ENCODE peak calls at places on chromosome 19, in nine cellular contexts. N is ascending aorta; V is lower lobe of right lung; I is tibial nerve; J is CD8-positive, alpha-beta memory T cell; W is SK-N-SH; H is breast epithelium; E is body of pancreas; O is psoas muscle. Q is an unnamed sample. For H3K36me3, the result is how much of the 10 kb centered on the place peaks cover.

GRCh38 chr19:1509589-1510441 is 3.0 kb downstream of the ADAMTSL5 start:
- DNase-seq in N (no peak), V (no peak), I (no peak), J (no peak), W (no peak), H (no peak), E (no peak), O (no peak), Q (no peak)

GRCh38 chr19:18541992-18542935 is 1.1 kb downstream of the FKBP8 start:
- DNase-seq in N (no peak), V (no peak), I (no peak), J (no peak), W (no peak), H (no peak), E (no peak), O (no peak), Q (no peak)

GRCh38 chr19:56748443-56748842 is 76.9 kb upstream of the ZNF835 start:
- DNase-seq in N (no peak), V (no peak), I (no peak), J (no peak), W (peak), H (no peak), E (peak), O (no peak), Q (no peak)

GRCh38 chr19:11496391-11497163 is 9.1 kb downstream of the ZNF653 start:
- DNase-seq in N (peak), V (peak), I (peak), J (peak), W (peak), H (no peak), E (peak), O (peak), Q (peak)

GRCh38 chr19:2550431-2551171 is 74.7 kb downstream of the GADD45B start:
- DNase-seq in N (no peak), V (peak), I (no peak), J (no peak), W (peak), H (no peak), E (no peak), O (peak), Q (no peak)

GRCh38 chr19:12668346-12668745 is 1.7 kb downstream of the WDR83 start:
- DNase-seq in N (no peak), V (no peak), I (no peak), J (no peak), W (no peak), H (no peak), E (no peak), O (no peak), Q (no peak)

GRCh38 chr19:56617531-56617930 is 22.4 kb downstream of the ZNF71 start:
- DNase-seq in N (no peak), V (no peak), I (no peak), J (no peak), W (no peak), H (no peak), E (no peak), O (no peak), Q (no peak)

GRCh38 chr19:8569066-8569761 is 8.0 kb downstream of the MYO1F start:
- DNase-seq in N (peak), V (peak), I (no peak), J (peak), W (no peak), H (no peak), E (peak), O (no peak), Q (peak)

GRCh38 chr19:16274466-16274865 is 50.2 kb upstream of the KLF2 start:
- DNase-seq in N (no peak), V (no peak), I (no peak), J (no peak), W (no peak), H (no peak), E (no peak), O (peak), Q (no peak)

GRCh38 chr19:1324792-1325567 is 39.3 kb downstream of the EFNA2 start:
- DNase-seq in N (peak), V (peak), I (peak), J (peak), W (peak), H (peak), E (peak), O (peak), Q (peak)

GRCh38 chr19:47486900-47487299 is 2.9 kb upstream of the KPTN start:
- DNase-seq in N (no peak), V (no peak), I (no peak), J (no peak), W (no peak), H (no peak), E (no peak), O (peak), Q (no peak)

GRCh38 chr19:52871466-52871865 is 14.0 kb upstream of the ZNF468 start:
- DNase-seq in N (no peak), V (no peak), I (no peak), J (no peak), W (no peak), H (no peak), E (no peak), O (no peak), Q (no peak)

GRCh38 chr19:292281-292884 is 1.2 kb upstream of the PLPP2 start:
- DNase-seq in N (no peak), V (no peak), I (no peak), J (no peak), W (peak), H (no peak), E (no peak), O (peak), Q (no peak)

GRCh38 chr19:47661571-47661970 is 51.7 kb upstream of the EHD2 start:
- DNase-seq in N (no peak), V (no peak), I (no peak), J (no peak), W (no peak), H (no peak), E (no peak), O (peak), Q (no peak)

GRCh38 chr19:31725051-31725450 is 375.8 kb upstream of the TSHZ3 start:
- DNase-seq in N (no peak), V (no peak), I (no peak), J (no peak), W (no peak), H (no peak), E (no peak), O (no peak), Q (no peak)

GRCh38 chr19:5676105-5676671 is 4.1 kb downstream of the MICOS13 start:
- DNase-seq in N (no peak), V (no peak), I (no peak), J (no peak), W (no peak), H (no peak), E (no peak), O (no peak), Q (no peak)

GRCh38 chr19:48683349-48683748 is 10.5 kb upstream of the NTN5 start:
- DNase-seq in N (no peak), V (peak), I (no peak), J (no peak), W (no peak), H (no peak), E (peak), O (peak), Q (peak)

GRCh38 chr19:12611361-12611699 is 610 bp downstream of the ZNF791 start:
- DNase-seq in N (peak), V (peak), I (peak), J (no peak), W (peak), H (peak), E (peak), O (peak), Q (peak)

GRCh38 chr19:53068834-53069233 is 24.3 kb downstream of the ERVV-2 start:
- DNase-seq in N (no peak), V (no peak), I (no peak), J (no peak), W (no peak), H (no peak), E (no peak), O (no peak), Q (no peak)

GRCh38 chr19:57334191-57334590 is 13.9 kb downstream of the ZNF543 start:
- DNase-seq in N (no peak), V (no peak), I (no peak), J (no peak), W (no peak), H (peak), E (no peak), O (no peak), Q (no peak)

GRCh38 chr19:10952809-10953208 is 8.0 kb upstream of the SMARCA4 start:
- DNase-seq in N (no peak), V (no peak), I (no peak), J (no peak), W (no peak), H (peak), E (peak), O (no peak), Q (no peak)

GRCh38 chr19:2495130-2495641 is 19.3 kb downstream of the GADD45B start:
- DNase-seq in N (peak), V (peak), I (peak), J (no peak), W (peak), H (peak), E (peak), O (peak), Q (peak)

GRCh38 chr19:44002212-44002565 is 568 bp upstream of the ZNF230 start:
- DNase-seq in N (no peak), V (no peak), I (no peak), J (no peak), W (no peak), H (no peak), E (no peak), O (no peak), Q (no peak)

GRCh38 chr19:41563847-41564514 is 12.0 kb upstream of the CEACAM21 start:
- DNase-seq in N (no peak), V (no peak), I (no peak), J (peak), W (no peak), H (no peak), E (no peak), O (no peak), Q (no peak)

GRCh38 chr19:48283908-48284307 is 14.0 kb downstream of the ZNF114 start:
- DNase-seq in N (no peak), V (no peak), I (no peak), J (no peak), W (no peak), H (no peak), E (no peak), O (no peak), Q (no peak)

GRCh38 chr19:584240-585001 is 5.3 kb upstream of the HCN2 start:
- DNase-seq in N (no peak), V (no peak), I (no peak), J (peak), W (peak), H (no peak), E (peak), O (peak), Q (peak)

GRCh38 chr19:40542197-40542859 is 34.3 kb upstream of the SHKBP1 start:
- DNase-seq in N (peak), V (peak), I (no peak), J (no peak), W (peak), H (no peak), E (peak), O (peak), Q (peak)

GRCh38 chr19:29587518-29587986 is 18.5 kb upstream of the POP4 start:
- DNase-seq in N (peak), V (no peak), I (no peak), J (peak), W (no peak), H (no peak), E (no peak), O (no peak), Q (no peak)

GRCh38 chr19:2345076-2345475 is 15.0 kb upstream of the TMPRSS9 start:
- DNase-seq in N (no peak), V (peak), I (no peak), J (no peak), W (no peak), H (no peak), E (no peak), O (no peak), Q (no peak)

GRCh38 chr19:5553892-5554291 is 13.9 kb downstream of the TINCR start:
- DNase-seq in N (no peak), V (no peak), I (no peak), J (no peak), W (peak), H (no peak), E (no peak), O (no peak), Q (no peak)

GRCh38 chr19:17484520-17485180 is 14.3 kb downstream of the SLC27A1 start:
- DNase-seq in N (no peak), V (no peak), I (no peak), J (no peak), W (peak), H (no peak), E (no peak), O (no peak), Q (no peak)

GRCh38 chr19:29172302-29172701 is 40.6 kb downstream of the UQCRFS1 start:
- DNase-seq in N (no peak), V (no peak), I (no peak), J (no peak), W (no peak), H (no peak), E (no peak), O (no peak), Q (no peak)

GRCh38 chr19:16445238-16446107 is 26.3 kb downstream of the EPS15L1 start:
- DNase-seq in N (no peak), V (no peak), I (no peak), J (no peak), W (no peak), H (no peak), E (no peak), O (no peak), Q (no peak)

GRCh38 chr19:17052439-17052838 is 22.8 kb downstream of the HAUS8 start:
- DNase-seq in N (no peak), V (no peak), I (no peak), J (no peak), W (peak), H (no peak), E (peak), O (no peak), Q (peak)

GRCh38 chr19:5172859-5173577 is 167.6 kb downstream of the PTPRS start:
- DNase-seq in N (peak), V (no peak), I (no peak), J (no peak), W (no peak), H (no peak), E (peak), O (no peak), Q (peak)

GRCh38 chr19:43564800-43565199 is 10.5 kb downstream of the XRCC1 start:
- DNase-seq in N (no peak), V (no peak), I (no peak), J (no peak), W (no peak), H (no peak), E (no peak), O (no peak), Q (no peak)

DNA sequence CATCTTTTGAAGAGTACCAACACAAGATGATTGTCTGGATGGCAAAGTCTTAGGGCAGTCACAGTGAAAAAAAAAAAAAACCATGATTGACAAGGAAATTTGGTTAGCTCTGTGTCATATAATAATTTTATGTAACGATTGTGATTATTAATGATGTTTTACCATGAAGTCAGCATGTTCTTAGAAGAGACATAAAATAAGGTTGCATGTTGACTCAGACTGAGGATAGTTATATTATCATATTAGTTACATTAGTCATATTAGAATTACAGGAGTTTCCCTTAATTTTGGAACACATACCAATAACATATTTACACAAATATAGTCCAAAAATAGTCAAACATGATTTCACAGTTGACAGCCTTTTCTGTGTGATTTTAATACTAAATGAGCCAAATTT is 5.7 kb downstream of the ZNF431 start:
- DNase-seq in N (no peak), V (no peak), I (no peak), J (no peak), W (no peak), H (no peak), E (no peak), O (no peak), Q (no peak)
- H3K27ac ChIP-seq in N (no peak), V (no peak), I (no peak), J (no peak), W (no peak), H (no peak), E (no peak), O (no peak), Q (no peak)

GRCh38 chr19:7197760-7198696 is 96.2 kb downstream of the INSR start:
- DNase-seq in N (peak), V (peak), I (peak), J (peak), W (peak), H (peak), E (peak), O (peak), Q (peak)
- H3K36me3 ChIP-seq in N (under half), V (under half), I (under half), J (under half), W (under half), H (under half), E (under half), O (under half), Q (under half)

GRCh38 chr19:46404039-46404883 is 9.1 kb downstream of the CCDC8 start:
- DNase-seq in N (no peak), V (peak), I (no peak), J (no peak), W (no peak), H (peak), E (peak), O (peak), Q (peak)
- H3K4me3 ChIP-seq in N (peak), V (peak), I (peak), J (peak), W (no peak), H (peak), E (peak), O (peak), Q (no peak)

DNA sequence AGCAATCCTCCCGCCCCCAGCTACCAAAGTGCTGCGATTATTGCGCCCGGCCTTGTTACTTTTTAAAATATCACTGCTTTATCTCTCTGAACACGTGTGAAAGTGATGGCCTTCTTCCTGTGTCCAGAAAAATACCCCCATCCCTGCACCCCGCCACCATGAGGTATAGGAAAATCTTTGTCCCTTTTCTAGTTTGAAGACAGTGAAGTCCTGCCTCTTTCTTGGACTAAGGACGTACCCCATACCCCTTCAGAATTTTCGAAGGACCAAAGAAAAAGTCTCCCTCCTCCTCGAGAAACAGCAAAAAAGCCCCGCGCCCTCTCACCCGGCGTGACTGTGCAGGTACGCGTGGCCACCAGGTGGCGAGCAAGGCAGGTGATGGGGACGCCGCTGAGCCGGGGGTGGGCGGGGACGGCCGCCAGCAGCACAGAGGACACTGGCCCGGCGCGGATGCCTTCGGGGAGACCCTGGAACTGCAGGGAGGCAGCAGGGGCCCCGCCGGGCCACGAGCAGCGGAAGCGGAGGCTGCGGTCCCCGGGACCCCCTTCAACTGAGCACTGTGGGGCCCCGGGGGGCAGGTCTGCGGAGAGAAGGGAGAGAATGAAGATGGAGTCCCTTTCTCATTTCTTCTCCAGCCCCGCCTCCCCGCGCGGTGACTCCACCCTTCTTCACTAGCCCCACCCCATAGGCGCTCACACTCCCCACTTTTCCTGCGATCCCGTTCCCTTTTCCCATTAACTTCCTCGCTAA is 3.2 kb downstream of the VSIG10L start:
- DNase-seq in N (peak), V (peak), I (peak), J (peak), W (peak), H (peak), E (peak), O (peak), Q (peak)
- H3K27ac ChIP-seq in N (peak), V (peak), I (peak), J (peak), W (peak), H (peak), E (no peak), O (no peak), Q (peak)

GRCh38 chr19:4031420-4031819 is 23.9 kb downstream of the PIAS4 start:
- DNase-seq in N (no peak), V (no peak), I (no peak), J (no peak), W (no peak), H (no peak), E (no peak), O (no peak), Q (no peak)
- H3K36me3 ChIP-seq in N (half or more), V (half or more), I (under half), J (under half), W (under half), H (under half), E (under half), O (under half), Q (half or more)

DNA sequence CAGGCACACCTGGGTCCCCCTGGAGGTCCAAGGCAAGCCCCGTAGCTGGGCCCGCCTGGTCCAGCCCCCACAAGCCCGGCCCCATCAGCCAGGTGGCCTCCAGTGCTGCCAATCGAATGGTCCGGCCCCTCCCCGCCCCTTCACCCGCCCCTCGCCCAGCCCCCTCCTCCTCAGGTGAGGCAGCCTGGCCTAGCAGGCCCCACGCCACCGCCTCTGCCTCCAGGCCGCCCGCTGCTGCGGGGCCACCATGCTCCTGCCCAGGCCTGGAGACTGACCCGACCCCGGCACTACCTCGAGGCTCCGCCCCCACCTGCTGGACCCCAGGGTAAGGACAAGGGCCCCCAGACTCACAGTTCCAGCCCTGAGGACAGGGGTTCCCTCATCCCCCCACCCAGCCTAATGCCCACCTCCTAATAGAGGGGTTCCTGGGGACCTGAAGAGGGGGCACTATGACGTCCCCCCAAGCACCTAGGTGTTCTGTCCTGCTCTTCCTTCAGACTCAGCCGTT is at the start of gene HPN:
- DNase-seq in N (no peak), V (peak), I (no peak), J (no peak), W (no peak), H (no peak), E (peak), O (peak), Q (no peak)
- H3K4me3 ChIP-seq in N (peak), V (peak), I (peak), J (peak), W (no peak), H (peak), E (peak), O (peak), Q (peak)

GRCh38 chr19:9863759-9864158 is 28.6 kb downstream of the PIN1 start:
- DNase-seq in N (no peak), V (no peak), I (no peak), J (no peak), W (no peak), H (no peak), E (no peak), O (no peak), Q (no peak)

GRCh38 chr19:9861503-9861902 is 26.4 kb downstream of the PIN1 start:
- DNase-seq in N (no peak), V (no peak), I (no peak), J (no peak), W (no peak), H (no peak), E (no peak), O (no peak), Q (no peak)

GRCh38 chr19:9862897-9863296 is 27.8 kb downstream of the PIN1 start:
- DNase-seq in N (no peak), V (no peak), I (no peak), J (peak), W (no peak), H (no peak), E (no peak), O (no peak), Q (no peak)

GRCh38 chr19:9869008-9869617 is 34.0 kb downstream of the PIN1 start:
- DNase-seq in N (no peak), V (no peak), I (no peak), J (no peak), W (no peak), H (no peak), E (no peak), O (no peak), Q (no peak)

GRCh38 chr19:9865732-9866627 is 30.9 kb downstream of the PIN1 start:
- DNase-seq in N (no peak), V (no peak), I (no peak), J (peak), W (no peak), H (no peak), E (no peak), O (no peak), Q (no peak)
- H3K27ac ChIP-seq in N (no peak), V (no peak), I (no peak), J (no peak), W (no peak), H (no peak), E (no peak), O (no peak), Q (no peak)

GRCh38 chr19:38730731-38731589 is 13.3 kb downstream of the CAPN12 start:
- DNase-seq in N (peak), V (peak), I (no peak), J (no peak), W (no peak), H (peak), E (no peak), O (no peak), Q (peak)
- H3K36me3 ChIP-seq in N (half or more), V (half or more), I (under half), J (under half), W (under half), H (under half), E (under half), O (under half), Q (half or more)

GRCh38 chr19:36363845-36364244 is 15.2 kb downstream of the ZFP14 start:
- DNase-seq in N (no peak), V (no peak), I (no peak), J (no peak), W (no peak), H (no peak), E (no peak), O (no peak), Q (no peak)
- H3K4me3 ChIP-seq in N (no peak), V (no peak), I (no peak), J (no peak), W (no peak), H (no peak), E (no peak), O (no peak), Q (no peak)

Q was measured in heart left ventricle.